ENCODE peak calls at places on chromosomes 4 and X, in eight cellular contexts. One of them, this sample, is unnamed.

GRCh38 chrX:10618911-10619310 is 1.5 kb downstream of the MID1 start:
- DNase-seq in HT1080: no peak
- DNase-seq in substantia nigra: no peak
- DNase-seq in stimulated activated CD8-positive, alpha-beta memory T cell treated with anti-CD3 and anti-CD28 coated beads, Interleukin-15, amount 100 ng/mL, for 1 hour: no peak
- DNase-seq in neural crest cell: no peak
- DNase-seq in T-cell: no peak
- DNase-seq in NCI-H1694 treated with DMSO at 0.1 percent for 48 hours: no peak
- DNase-seq in BJ: no peak
- DNase-seq in this sample: no peak

GRCh38 chr4:9409793-9410192 is 34.4 kb upstream of the DEFB131A start:
- DNase-seq in T-cell: no peak
- DNase-seq in stimulated activated CD8-positive, alpha-beta memory T cell treated with anti-CD3 and anti-CD28 coated beads, Interleukin-15, amount 100 ng/mL, for 1 hour: no peak
- DNase-seq in NCI-H1694 treated with DMSO at 0.1 percent for 48 hours: no peak
- DNase-seq in neural crest cell: no peak
- DNase-seq in BJ: no peak
- DNase-seq in HT1080: no peak
- DNase-seq in substantia nigra: no peak
- DNase-seq in this sample: no peak

GRCh38 chr4:64157397-64157796 is 251.9 kb downstream of the TECRL start:
- DNase-seq in BJ: no peak
- DNase-seq in neural crest cell: no peak
- DNase-seq in stimulated activated CD8-positive, alpha-beta memory T cell treated with anti-CD3 and anti-CD28 coated beads, Interleukin-15, amount 100 ng/mL, for 1 hour: no peak
- DNase-seq in substantia nigra: no peak
- DNase-seq in HT1080: no peak
- DNase-seq in NCI-H1694 treated with DMSO at 0.1 percent for 48 hours: no peak
- DNase-seq in T-cell: no peak
- DNase-seq in this sample: no peak

GRCh38 chr4:5863461-5864113 is 29.3 kb downstream of the CRMP1 start:
- DNase-seq in T-cell: no peak
- DNase-seq in BJ: peak; percentile 15
- DNase-seq in neural crest cell: no peak
- DNase-seq in HT1080: peak; percentile 94
- DNase-seq in NCI-H1694 treated with DMSO at 0.1 percent for 48 hours: no peak
- DNase-seq in substantia nigra: no peak
- DNase-seq in stimulated activated CD8-positive, alpha-beta memory T cell treated with anti-CD3 and anti-CD28 coated beads, Interleukin-15, amount 100 ng/mL, for 1 hour: no peak
- DNase-seq in this sample: peak; percentile 76

GRCh38 chr4:79863333-79863732 is 209.7 kb downstream of the ANTXR2 start:
- DNase-seq in neural crest cell: no peak
- DNase-seq in NCI-H1694 treated with DMSO at 0.1 percent for 48 hours: no peak
- DNase-seq in HT1080: no peak
- DNase-seq in BJ: no peak
- DNase-seq in stimulated activated CD8-positive, alpha-beta memory T cell treated with anti-CD3 and anti-CD28 coated beads, Interleukin-15, amount 100 ng/mL, for 1 hour: no peak
- DNase-seq in substantia nigra: no peak
- DNase-seq in T-cell: no peak
- DNase-seq in this sample: no peak

GRCh38 chrX:110568396-110568795 is 209.7 kb downstream of the RTL9 start:
- DNase-seq in BJ: no peak
- DNase-seq in T-cell: no peak
- DNase-seq in stimulated activated CD8-positive, alpha-beta memory T cell treated with anti-CD3 and anti-CD28 coated beads, Interleukin-15, amount 100 ng/mL, for 1 hour: no peak
- DNase-seq in NCI-H1694 treated with DMSO at 0.1 percent for 48 hours: no peak
- DNase-seq in substantia nigra: no peak
- DNase-seq in neural crest cell: peak; percentile 9
- DNase-seq in HT1080: no peak
- DNase-seq in this sample: no peak

GRCh38 chrX:68676340-68676739 is 28.9 kb downstream of the STARD8 start:
- DNase-seq in stimulated activated CD8-positive, alpha-beta memory T cell treated with anti-CD3 and anti-CD28 coated beads, Interleukin-15, amount 100 ng/mL, for 1 hour: no peak
- DNase-seq in substantia nigra: no peak
- DNase-seq in NCI-H1694 treated with DMSO at 0.1 percent for 48 hours: no peak
- DNase-seq in HT1080: no peak
- DNase-seq in BJ: no peak
- DNase-seq in T-cell: no peak
- DNase-seq in neural crest cell: no peak
- DNase-seq in this sample: no peak

GRCh38 chrX:77505227-77505626 is 58.0 kb downstream of the FGF16 start:
- DNase-seq in BJ: no peak
- DNase-seq in substantia nigra: no peak
- DNase-seq in stimulated activated CD8-positive, alpha-beta memory T cell treated with anti-CD3 and anti-CD28 coated beads, Interleukin-15, amount 100 ng/mL, for 1 hour: no peak
- DNase-seq in HT1080: peak; percentile 20
- DNase-seq in NCI-H1694 treated with DMSO at 0.1 percent for 48 hours: no peak
- DNase-seq in neural crest cell: no peak
- DNase-seq in T-cell: no peak
- DNase-seq in this sample: no peak

GRCh38 chr4:42519803-42520417 is 122.6 kb downstream of the SHISA3 start:
- DNase-seq in BJ: no peak
- DNase-seq in substantia nigra: peak; percentile 31
- DNase-seq in neural crest cell: peak; percentile 78
- DNase-seq in T-cell: no peak
- DNase-seq in NCI-H1694 treated with DMSO at 0.1 percent for 48 hours: peak; percentile 15
- DNase-seq in HT1080: peak; percentile 30
- DNase-seq in stimulated activated CD8-positive, alpha-beta memory T cell treated with anti-CD3 and anti-CD28 coated beads, Interleukin-15, amount 100 ng/mL, for 1 hour: peak; percentile 10
- DNase-seq in this sample: peak; percentile 26

GRCh38 chrX:44742480-44743155 is 101.2 kb upstream of the DUSP21 start:
- DNase-seq in NCI-H1694 treated with DMSO at 0.1 percent for 48 hours: no peak
- DNase-seq in BJ: no peak
- DNase-seq in T-cell: no peak
- DNase-seq in stimulated activated CD8-positive, alpha-beta memory T cell treated with anti-CD3 and anti-CD28 coated beads, Interleukin-15, amount 100 ng/mL, for 1 hour: no peak
- DNase-seq in HT1080: no peak
- DNase-seq in substantia nigra: no peak
- DNase-seq in neural crest cell: no peak
- DNase-seq in this sample: no peak

GRCh38 chr4:73417973-73418372 is 13.9 kb downstream of the ALB start:
- DNase-seq in stimulated activated CD8-positive, alpha-beta memory T cell treated with anti-CD3 and anti-CD28 coated beads, Interleukin-15, amount 100 ng/mL, for 1 hour: no peak
- DNase-seq in HT1080: no peak
- DNase-seq in neural crest cell: no peak
- DNase-seq in BJ: no peak
- DNase-seq in T-cell: no peak
- DNase-seq in substantia nigra: no peak
- DNase-seq in NCI-H1694 treated with DMSO at 0.1 percent for 48 hours: no peak
- DNase-seq in this sample: no peak

GRCh38 chrX:334971-335757 is 16.6 kb upstream of the GTPBP6 start:
- DNase-seq in substantia nigra: no peak
- DNase-seq in NCI-H1694 treated with DMSO at 0.1 percent for 48 hours: no peak
- DNase-seq in BJ: no peak
- DNase-seq in HT1080: no peak
- DNase-seq in neural crest cell: no peak
- DNase-seq in stimulated activated CD8-positive, alpha-beta memory T cell treated with anti-CD3 and anti-CD28 coated beads, Interleukin-15, amount 100 ng/mL, for 1 hour: no peak
- DNase-seq in T-cell: no peak
- DNase-seq in this sample: no peak

GRCh38 chr4:7392438-7393374 is 42.0 kb downstream of the PSAPL1 start:
- DNase-seq in BJ: no peak
- DNase-seq in stimulated activated CD8-positive, alpha-beta memory T cell treated with anti-CD3 and anti-CD28 coated beads, Interleukin-15, amount 100 ng/mL, for 1 hour: no peak
- DNase-seq in T-cell: no peak
- DNase-seq in NCI-H1694 treated with DMSO at 0.1 percent for 48 hours: no peak
- DNase-seq in HT1080: peak; percentile 49
- DNase-seq in substantia nigra: no peak
- DNase-seq in neural crest cell: no peak
- DNase-seq in this sample: no peak

GRCh38 chrX:143669395-143669794 is 33.5 kb upstream of the SLITRK4 start:
- DNase-seq in HT1080: peak; percentile 26
- DNase-seq in T-cell: no peak
- DNase-seq in neural crest cell: no peak
- DNase-seq in NCI-H1694 treated with DMSO at 0.1 percent for 48 hours: peak; percentile 7
- DNase-seq in stimulated activated CD8-positive, alpha-beta memory T cell treated with anti-CD3 and anti-CD28 coated beads, Interleukin-15, amount 100 ng/mL, for 1 hour: no peak
- DNase-seq in substantia nigra: no peak
- DNase-seq in BJ: no peak
- DNase-seq in this sample: peak; percentile 1

GRCh38 chrX:49106930-49107329 is 16.6 kb downstream of the GPKOW start:
- DNase-seq in BJ: no peak
- DNase-seq in substantia nigra: no peak
- DNase-seq in T-cell: no peak
- DNase-seq in stimulated activated CD8-positive, alpha-beta memory T cell treated with anti-CD3 and anti-CD28 coated beads, Interleukin-15, amount 100 ng/mL, for 1 hour: no peak
- DNase-seq in HT1080: peak; percentile 21
- DNase-seq in NCI-H1694 treated with DMSO at 0.1 percent for 48 hours: peak; percentile 40
- DNase-seq in neural crest cell: peak; percentile 6
- DNase-seq in this sample: no peak

GRCh38 chrX:20623448-20623847 is 356.7 kb upstream of the RPS6KA3 start:
- DNase-seq in NCI-H1694 treated with DMSO at 0.1 percent for 48 hours: no peak
- DNase-seq in T-cell: no peak
- DNase-seq in HT1080: peak; percentile 69
- DNase-seq in neural crest cell: no peak
- DNase-seq in substantia nigra: no peak
- DNase-seq in stimulated activated CD8-positive, alpha-beta memory T cell treated with anti-CD3 and anti-CD28 coated beads, Interleukin-15, amount 100 ng/mL, for 1 hour: no peak
- DNase-seq in BJ: no peak
- DNase-seq in this sample: no peak

GRCh38 chr4:133147922-133148689 is 988 bp upstream of the PCDH10 start:
- DNase-seq in HT1080: no peak
- DNase-seq in T-cell: no peak
- DNase-seq in neural crest cell: peak; percentile 49
- DNase-seq in BJ: no peak
- DNase-seq in substantia nigra: peak; percentile 21
- DNase-seq in NCI-H1694 treated with DMSO at 0.1 percent for 48 hours: no peak
- DNase-seq in stimulated activated CD8-positive, alpha-beta memory T cell treated with anti-CD3 and anti-CD28 coated beads, Interleukin-15, amount 100 ng/mL, for 1 hour: no peak
- DNase-seq in this sample: no peak

GRCh38 chrX:151393514-151393913 is 3.5 kb upstream of the VMA21 start:
- DNase-seq in NCI-H1694 treated with DMSO at 0.1 percent for 48 hours: no peak
- DNase-seq in neural crest cell: no peak
- DNase-seq in HT1080: peak; percentile 8
- DNase-seq in substantia nigra: no peak
- DNase-seq in T-cell: peak; percentile 70
- DNase-seq in BJ: no peak
- DNase-seq in stimulated activated CD8-positive, alpha-beta memory T cell treated with anti-CD3 and anti-CD28 coated beads, Interleukin-15, amount 100 ng/mL, for 1 hour: peak; percentile 14
- DNase-seq in this sample: no peak

This sample was measured in RWPE1.